ENCODE peak calls at places on chromosome 22, in five cellular contexts. One of them, this sample, is unnamed.

GRCh38 chr22:39997939-39998726 is 3.4 kb downstream of the FAM83F start:
- DNase-seq in activated CD4-positive, alpha-beta T cell treated with anti-CD3 and anti-CD28 coated beads, Interleukin-2, amount 50 U/mL, for 1 hour: no peak
- DNase-seq in activated CD8-positive, alpha-beta memory T cell treated with anti-CD3 and anti-CD28 coated beads, Interleukin-2, amount 50 U/mL, for 4 hours: no peak
- DNase-seq in mucosa of gallbladder: peak
- DNase-seq in T1000: no peak
- DNase-seq in this sample: peak

GRCh38 chr22:49406047-49406650 is 421.5 kb downstream of the BRD1 start:
- DNase-seq in activated CD4-positive, alpha-beta T cell treated with anti-CD3 and anti-CD28 coated beads, Interleukin-2, amount 50 U/mL, for 1 hour: no peak
- DNase-seq in activated CD8-positive, alpha-beta memory T cell treated with anti-CD3 and anti-CD28 coated beads, Interleukin-2, amount 50 U/mL, for 4 hours: no peak
- DNase-seq in mucosa of gallbladder: no peak
- DNase-seq in T1000: no peak
- DNase-seq in this sample: no peak

GRCh38 chr22:41779889-41780505 is 20.5 kb upstream of the CCDC134 start:
- DNase-seq in activated CD4-positive, alpha-beta T cell treated with anti-CD3 and anti-CD28 coated beads, Interleukin-2, amount 50 U/mL, for 1 hour: peak
- DNase-seq in activated CD8-positive, alpha-beta memory T cell treated with anti-CD3 and anti-CD28 coated beads, Interleukin-2, amount 50 U/mL, for 4 hours: no peak
- DNase-seq in mucosa of gallbladder: no peak
- DNase-seq in T1000: no peak
- DNase-seq in this sample: no peak

GRCh38 chr22:41656515-41656914 is 32.2 kb downstream of the SNU13 start:
- DNase-seq in activated CD4-positive, alpha-beta T cell treated with anti-CD3 and anti-CD28 coated beads, Interleukin-2, amount 50 U/mL, for 1 hour: no peak
- DNase-seq in activated CD8-positive, alpha-beta memory T cell treated with anti-CD3 and anti-CD28 coated beads, Interleukin-2, amount 50 U/mL, for 4 hours: no peak
- DNase-seq in mucosa of gallbladder: no peak
- DNase-seq in T1000: no peak
- DNase-seq in this sample: no peak

GRCh38 chr22:38029370-38029769 is 27.8 kb upstream of the PICK1 start:
- DNase-seq in activated CD4-positive, alpha-beta T cell treated with anti-CD3 and anti-CD28 coated beads, Interleukin-2, amount 50 U/mL, for 1 hour: no peak
- DNase-seq in activated CD8-positive, alpha-beta memory T cell treated with anti-CD3 and anti-CD28 coated beads, Interleukin-2, amount 50 U/mL, for 4 hours: no peak
- DNase-seq in mucosa of gallbladder: no peak
- DNase-seq in T1000: no peak
- DNase-seq in this sample: no peak

GRCh38 chr22:43118953-43119458 is 8.5 kb downstream of the BIK start:
- DNase-seq in activated CD4-positive, alpha-beta T cell treated with anti-CD3 and anti-CD28 coated beads, Interleukin-2, amount 50 U/mL, for 1 hour: no peak
- DNase-seq in activated CD8-positive, alpha-beta memory T cell treated with anti-CD3 and anti-CD28 coated beads, Interleukin-2, amount 50 U/mL, for 4 hours: no peak
- DNase-seq in mucosa of gallbladder: no peak
- DNase-seq in T1000: no peak
- DNase-seq in this sample: peak

GRCh38 chr22:29219881-29220670 is 14.4 kb downstream of the EMID1 start:
- DNase-seq in activated CD4-positive, alpha-beta T cell treated with anti-CD3 and anti-CD28 coated beads, Interleukin-2, amount 50 U/mL, for 1 hour: no peak
- DNase-seq in activated CD8-positive, alpha-beta memory T cell treated with anti-CD3 and anti-CD28 coated beads, Interleukin-2, amount 50 U/mL, for 4 hours: no peak
- DNase-seq in mucosa of gallbladder: no peak
- DNase-seq in T1000: no peak
- DNase-seq in this sample: no peak

GRCh38 chr22:50074056-50074455 is 11.2 kb downstream of the MLC1 start:
- DNase-seq in activated CD4-positive, alpha-beta T cell treated with anti-CD3 and anti-CD28 coated beads, Interleukin-2, amount 50 U/mL, for 1 hour: no peak
- DNase-seq in activated CD8-positive, alpha-beta memory T cell treated with anti-CD3 and anti-CD28 coated beads, Interleukin-2, amount 50 U/mL, for 4 hours: no peak
- DNase-seq in mucosa of gallbladder: no peak
- DNase-seq in T1000: no peak
- DNase-seq in this sample: no peak

GRCh38 chr22:50250555-50251471 is at the start of gene HDAC10:
- DNase-seq in activated CD4-positive, alpha-beta T cell treated with anti-CD3 and anti-CD28 coated beads, Interleukin-2, amount 50 U/mL, for 1 hour: peak
- DNase-seq in activated CD8-positive, alpha-beta memory T cell treated with anti-CD3 and anti-CD28 coated beads, Interleukin-2, amount 50 U/mL, for 4 hours: peak
- DNase-seq in mucosa of gallbladder: peak
- DNase-seq in T1000: no peak
- DNase-seq in this sample: peak

GRCh38 chr22:41931701-41932269 is 5.2 kb upstream of the TNFRSF13C start:
- DNase-seq in activated CD4-positive, alpha-beta T cell treated with anti-CD3 and anti-CD28 coated beads, Interleukin-2, amount 50 U/mL, for 1 hour: no peak
- DNase-seq in activated CD8-positive, alpha-beta memory T cell treated with anti-CD3 and anti-CD28 coated beads, Interleukin-2, amount 50 U/mL, for 4 hours: no peak
- DNase-seq in mucosa of gallbladder: no peak
- DNase-seq in T1000: no peak
- DNase-seq in this sample: no peak

GRCh38 chr22:31139866-31140716 is at the start of gene PLA2G3:
- DNase-seq in activated CD4-positive, alpha-beta T cell treated with anti-CD3 and anti-CD28 coated beads, Interleukin-2, amount 50 U/mL, for 1 hour: no peak
- DNase-seq in activated CD8-positive, alpha-beta memory T cell treated with anti-CD3 and anti-CD28 coated beads, Interleukin-2, amount 50 U/mL, for 4 hours: no peak
- DNase-seq in mucosa of gallbladder: peak
- DNase-seq in T1000: no peak
- DNase-seq in this sample: peak

GRCh38 chr22:24588370-24588755 is 4.5 kb downstream of the LRRC75B start:
- DNase-seq in activated CD4-positive, alpha-beta T cell treated with anti-CD3 and anti-CD28 coated beads, Interleukin-2, amount 50 U/mL, for 1 hour: no peak
- DNase-seq in activated CD8-positive, alpha-beta memory T cell treated with anti-CD3 and anti-CD28 coated beads, Interleukin-2, amount 50 U/mL, for 4 hours: no peak
- DNase-seq in mucosa of gallbladder: peak
- DNase-seq in T1000: no peak
- DNase-seq in this sample: no peak

GRCh38 chr22:19942886-19943664 is 1.5 kb upstream of the TXNRD2 start:
- DNase-seq in activated CD4-positive, alpha-beta T cell treated with anti-CD3 and anti-CD28 coated beads, Interleukin-2, amount 50 U/mL, for 1 hour: no peak
- DNase-seq in activated CD8-positive, alpha-beta memory T cell treated with anti-CD3 and anti-CD28 coated beads, Interleukin-2, amount 50 U/mL, for 4 hours: no peak
- DNase-seq in mucosa of gallbladder: no peak
- DNase-seq in T1000: no peak
- DNase-seq in this sample: no peak

GRCh38 chr22:24926849-24927579 is 19.5 kb downstream of the LHFPL7 start:
- DNase-seq in activated CD4-positive, alpha-beta T cell treated with anti-CD3 and anti-CD28 coated beads, Interleukin-2, amount 50 U/mL, for 1 hour: no peak
- DNase-seq in activated CD8-positive, alpha-beta memory T cell treated with anti-CD3 and anti-CD28 coated beads, Interleukin-2, amount 50 U/mL, for 4 hours: no peak
- DNase-seq in mucosa of gallbladder: no peak
- DNase-seq in T1000: no peak
- DNase-seq in this sample: no peak

GRCh38 chr22:44819966-44820631 is 67.7 kb downstream of the ARHGAP8 start:
- DNase-seq in activated CD4-positive, alpha-beta T cell treated with anti-CD3 and anti-CD28 coated beads, Interleukin-2, amount 50 U/mL, for 1 hour: no peak
- DNase-seq in activated CD8-positive, alpha-beta memory T cell treated with anti-CD3 and anti-CD28 coated beads, Interleukin-2, amount 50 U/mL, for 4 hours: no peak
- DNase-seq in mucosa of gallbladder: no peak
- DNase-seq in T1000: no peak
- DNase-seq in this sample: no peak

GRCh38 chr22:23856721-23857605 is 712 bp upstream of the SLC2A11 start:
- DNase-seq in activated CD4-positive, alpha-beta T cell treated with anti-CD3 and anti-CD28 coated beads, Interleukin-2, amount 50 U/mL, for 1 hour: no peak
- DNase-seq in activated CD8-positive, alpha-beta memory T cell treated with anti-CD3 and anti-CD28 coated beads, Interleukin-2, amount 50 U/mL, for 4 hours: no peak
- DNase-seq in mucosa of gallbladder: peak
- DNase-seq in T1000: no peak
- DNase-seq in this sample: peak

GRCh38 chr22:36385491-36386350 is 2.0 kb downstream of the MYH9 start:
- DNase-seq in activated CD4-positive, alpha-beta T cell treated with anti-CD3 and anti-CD28 coated beads, Interleukin-2, amount 50 U/mL, for 1 hour: peak
- DNase-seq in activated CD8-positive, alpha-beta memory T cell treated with anti-CD3 and anti-CD28 coated beads, Interleukin-2, amount 50 U/mL, for 4 hours: peak
- DNase-seq in mucosa of gallbladder: peak
- DNase-seq in T1000: peak
- DNase-seq in this sample: peak

GRCh38 chr22:19887251-19887985 is 32.7 kb upstream of the GNB1L start:
- DNase-seq in activated CD4-positive, alpha-beta T cell treated with anti-CD3 and anti-CD28 coated beads, Interleukin-2, amount 50 U/mL, for 1 hour: no peak
- DNase-seq in activated CD8-positive, alpha-beta memory T cell treated with anti-CD3 and anti-CD28 coated beads, Interleukin-2, amount 50 U/mL, for 4 hours: peak
- DNase-seq in mucosa of gallbladder: no peak
- DNase-seq in T1000: no peak
- DNase-seq in this sample: no peak

GRCh38 chr22:17903564-17904295 is 120.6 kb downstream of the MICAL3 start:
- DNase-seq in activated CD4-positive, alpha-beta T cell treated with anti-CD3 and anti-CD28 coated beads, Interleukin-2, amount 50 U/mL, for 1 hour: no peak
- DNase-seq in activated CD8-positive, alpha-beta memory T cell treated with anti-CD3 and anti-CD28 coated beads, Interleukin-2, amount 50 U/mL, for 4 hours: no peak
- DNase-seq in mucosa of gallbladder: peak
- DNase-seq in T1000: no peak
- DNase-seq in this sample: no peak

GRCh38 chr22:46070215-46070721 is 80.1 kb upstream of the PPARA start:
- DNase-seq in activated CD4-positive, alpha-beta T cell treated with anti-CD3 and anti-CD28 coated beads, Interleukin-2, amount 50 U/mL, for 1 hour: no peak
- DNase-seq in activated CD8-positive, alpha-beta memory T cell treated with anti-CD3 and anti-CD28 coated beads, Interleukin-2, amount 50 U/mL, for 4 hours: peak
- DNase-seq in mucosa of gallbladder: no peak
- DNase-seq in T1000: no peak
- DNase-seq in this sample: peak

GRCh38 chr22:37183432-37184379 is 4.3 kb downstream of the C1QTNF6 start:
- DNase-seq in activated CD4-positive, alpha-beta T cell treated with anti-CD3 and anti-CD28 coated beads, Interleukin-2, amount 50 U/mL, for 1 hour: no peak
- DNase-seq in activated CD8-positive, alpha-beta memory T cell treated with anti-CD3 and anti-CD28 coated beads, Interleukin-2, amount 50 U/mL, for 4 hours: no peak
- DNase-seq in mucosa of gallbladder: no peak
- DNase-seq in T1000: no peak
- DNase-seq in this sample: no peak

GRCh38 chr22:39240841-39241631 is 3.7 kb downstream of the PDGFB start:
- DNase-seq in activated CD4-positive, alpha-beta T cell treated with anti-CD3 and anti-CD28 coated beads, Interleukin-2, amount 50 U/mL, for 1 hour: peak
- DNase-seq in activated CD8-positive, alpha-beta memory T cell treated with anti-CD3 and anti-CD28 coated beads, Interleukin-2, amount 50 U/mL, for 4 hours: peak
- DNase-seq in mucosa of gallbladder: peak
- DNase-seq in T1000: no peak
- DNase-seq in this sample: peak

GRCh38 chr22:46931881-46932280 is 169.4 kb downstream of the TBC1D22A start:
- DNase-seq in activated CD4-positive, alpha-beta T cell treated with anti-CD3 and anti-CD28 coated beads, Interleukin-2, amount 50 U/mL, for 1 hour: no peak
- DNase-seq in activated CD8-positive, alpha-beta memory T cell treated with anti-CD3 and anti-CD28 coated beads, Interleukin-2, amount 50 U/mL, for 4 hours: no peak
- DNase-seq in mucosa of gallbladder: no peak
- DNase-seq in T1000: no peak
- DNase-seq in this sample: peak

GRCh38 chr22:40036591-40037225 is 42.0 kb downstream of the FAM83F start:
- DNase-seq in activated CD4-positive, alpha-beta T cell treated with anti-CD3 and anti-CD28 coated beads, Interleukin-2, amount 50 U/mL, for 1 hour: peak
- DNase-seq in activated CD8-positive, alpha-beta memory T cell treated with anti-CD3 and anti-CD28 coated beads, Interleukin-2, amount 50 U/mL, for 4 hours: peak
- DNase-seq in mucosa of gallbladder: peak
- DNase-seq in T1000: peak
- DNase-seq in this sample: peak